ENCODE peak calls at places on chromosome 15, in eight cellular contexts. C, L, R, A, P, T, O and G are unnamed samples.

GRCh38 chr15:35728176-35728938 is 182.4 kb upstream of the DPH6 start:
- DNase-seq in L (no peak), T (no peak), C (peak), O (no peak), P (no peak), A (no peak), R (no peak), G (no peak)

GRCh38 chr15:33089878-33090757 is 104.4 kb downstream of the FMN1 start:
- DNase-seq in A (no peak), R (no peak), L (no peak), T (no peak), P (no peak), C (no peak), O (no peak), G (peak)

GRCh38 chr15:67818464-67818863 is 6.8 kb upstream of the SKOR1 start:
- DNase-seq in O (no peak), C (no peak), T (peak), L (peak), A (peak), R (no peak), P (no peak), G (no peak)

GRCh38 chr15:69624816-69625215 is 172.2 kb downstream of the RPLP1 start:
- DNase-seq in L (no peak), C (no peak), P (no peak), T (no peak), A (no peak), R (no peak), O (no peak), G (no peak)

GRCh38 chr15:99928429-99928981 is 195.3 kb upstream of the LYSMD4 start:
- DNase-seq in C (peak), L (peak), T (peak), O (peak), P (peak), A (peak), R (peak), G (peak)

GRCh38 chr15:55186331-55186730 is 10.4 kb downstream of the RSL24D1 start:
- DNase-seq in R (no peak), C (no peak), O (no peak), T (no peak), P (no peak), L (no peak), A (no peak), G (no peak)

GRCh38 chr15:76584868-76585572 is 248.4 kb downstream of the ISL2 start:
- DNase-seq in L (no peak), C (no peak), O (no peak), T (no peak), P (no peak), A (no peak), R (no peak), G (no peak)

GRCh38 chr15:77021088-77021481 is 26.2 kb downstream of the PSTPIP1 start:
- DNase-seq in P (no peak), O (no peak), L (no peak), R (no peak), A (no peak), C (no peak), T (no peak), G (no peak)

GRCh38 chr15:55942332-55942731 is 51.1 kb downstream of the NEDD4 start:
- DNase-seq in A (no peak), L (no peak), R (no peak), C (no peak), P (no peak), T (no peak), O (no peak), G (no peak)

GRCh38 chr15:79849789-79850188 is 47.0 kb downstream of the MTHFS start:
- DNase-seq in C (peak), P (peak), T (no peak), A (no peak), R (no peak), O (peak), L (no peak), G (no peak)

GRCh38 chr15:35289029-35289617 is 204.0 kb upstream of the NANOGP8 start:
- DNase-seq in P (peak), A (no peak), R (no peak), O (no peak), T (no peak), L (no peak), C (peak), G (no peak)

GRCh38 chr15:40716165-40716564 is 21.2 kb downstream of the RAD51 start:
- DNase-seq in R (no peak), O (no peak), P (no peak), C (no peak), T (no peak), A (no peak), L (no peak), G (no peak)

GRCh38 chr15:57740048-57740447 is 33.5 kb downstream of the POLR2M start:
- DNase-seq in A (no peak), C (no peak), P (peak), R (no peak), L (no peak), O (no peak), T (no peak), G (no peak)

GRCh38 chr15:64906402-64906801 is 5.3 kb upstream of the ANKDD1A start:
- DNase-seq in L (no peak), P (no peak), T (no peak), O (no peak), R (no peak), C (no peak), A (no peak), G (no peak)

GRCh38 chr15:40217166-40217785 is 21.6 kb upstream of the PAK6 start:
- DNase-seq in T (no peak), P (peak), L (no peak), A (no peak), R (no peak), C (peak), O (peak), G (peak)

GRCh38 chr15:44598892-44599291 is 61.9 kb downstream of the EIF3J start:
- DNase-seq in P (no peak), C (no peak), R (no peak), O (no peak), T (no peak), A (no peak), L (no peak), G (no peak)

GRCh38 chr15:57580428-57580827 is 11.3 kb upstream of the MYZAP start:
- DNase-seq in O (no peak), L (no peak), C (no peak), P (no peak), T (no peak), R (no peak), A (no peak), G (no peak)

GRCh38 chr15:55481842-55482241 is 26.2 kb downstream of the DNAAF4 start:
- DNase-seq in A (no peak), C (no peak), R (no peak), O (no peak), P (no peak), L (no peak), T (no peak), G (no peak)

GRCh38 chr15:74156018-74156417 is 17.5 kb upstream of the ISLR start:
- DNase-seq in A (no peak), L (no peak), O (no peak), T (no peak), P (no peak), R (no peak), C (no peak), G (no peak)

GRCh38 chr15:47411733-47412530 is 305.4 kb upstream of the SEMA6D start:
- DNase-seq in O (no peak), C (peak), L (no peak), P (no peak), T (no peak), R (no peak), A (no peak), G (no peak)

GRCh38 chr15:83869329-83869728 is 215.4 kb downstream of the ADAMTSL3 start:
- DNase-seq in P (no peak), O (no peak), A (no peak), R (no peak), L (no peak), C (no peak), T (no peak), G (no peak)

GRCh38 chr15:85097250-85097649 is 115.6 kb downstream of the PDE8A start:
- DNase-seq in O (no peak), R (no peak), P (no peak), T (no peak), C (no peak), L (no peak), A (no peak), G (no peak)

GRCh38 chr15:43383070-43383469 is 12.2 kb downstream of the TUBGCP4 start:
- DNase-seq in C (no peak), T (no peak), O (no peak), A (no peak), L (no peak), R (no peak), P (no peak), G (no peak)

GRCh38 chr15:99443768-99444446 is 121.9 kb upstream of the MEF2A start:
- DNase-seq in R (no peak), L (no peak), A (no peak), C (peak), O (peak), T (peak), P (no peak), G (no peak)

GRCh38 chr15:31302029-31302657 is 24.5 kb upstream of the KLF13 start:
- DNase-seq in O (no peak), T (peak), C (peak), A (no peak), L (peak), P (no peak), R (no peak), G (no peak)

GRCh38 chr15:64630403-64631107 is 144.8 kb downstream of the RBPMS2 start:
- DNase-seq in P (peak), O (no peak), A (no peak), L (no peak), T (no peak), C (no peak), R (no peak), G (no peak)

GRCh38 chr15:92050220-92050898 is 196.9 kb downstream of the SLCO3A1 start:
- DNase-seq in A (no peak), C (no peak), T (no peak), L (no peak), P (no peak), O (no peak), R (no peak), G (no peak)

GRCh38 chr15:45129651-45130129 is at the start of the genes DUOX1 and DUOXA1:
- DNase-seq in R (no peak), C (no peak), T (no peak), L (no peak), O (peak), P (peak), A (no peak), G (peak)

GRCh38 chr15:56767315-56767714 is 34.0 kb upstream of the ZNF280D start:
- DNase-seq in R (no peak), T (no peak), P (no peak), A (no peak), L (no peak), O (no peak), C (no peak), G (no peak)

GRCh38 chr15:67501177-67501835 is 19.6 kb upstream of the C15orf61 start:
- DNase-seq in L (no peak), T (no peak), A (no peak), C (peak), O (no peak), P (peak), R (no peak), G (no peak)

GRCh38 chr15:41429003-41429890 is 12.4 kb downstream of the RTF1 start:
- DNase-seq in T (peak), R (peak), C (no peak), A (no peak), L (no peak), P (no peak), O (no peak), G (peak)

GRCh38 chr15:90686435-90687218 is 30.5 kb upstream of the BLM start:
- DNase-seq in O (no peak), P (no peak), T (no peak), L (no peak), R (no peak), C (no peak), A (no peak), G (no peak)

GRCh38 chr15:28989239-28989830 is 103.6 kb downstream of the APBA2 start:
- DNase-seq in L (no peak), A (no peak), O (no peak), P (peak), R (no peak), T (no peak), C (peak), G (no peak)

GRCh38 chr15:90895571-90896117 is 7.5 kb upstream of the MAN2A2 start:
- DNase-seq in T (no peak), O (no peak), R (no peak), C (peak), A (no peak), P (peak), L (no peak), G (no peak)

GRCh38 chr15:29822685-29823459 is 604 bp upstream of the TJP1 start:
- DNase-seq in O (peak), T (peak), C (no peak), A (peak), L (peak), P (peak), R (no peak), G (peak)

GRCh38 chr15:58472821-58473581 is 41.2 kb downstream of the LIPC start:
- DNase-seq in T (no peak), A (no peak), C (no peak), R (no peak), L (no peak), P (no peak), O (no peak), G (no peak)

GRCh38 chr15:90889313-90889730 is 5.0 kb downstream of the FES start:
- DNase-seq in O (no peak), L (no peak), R (no peak), A (no peak), T (peak), P (no peak), C (no peak), G (no peak)

GRCh38 chr15:99492275-99492674 is 73.5 kb upstream of the MEF2A start:
- DNase-seq in P (no peak), R (no peak), O (no peak), L (no peak), T (no peak), C (no peak), A (no peak), G (no peak)

GRCh38 chr15:41559489-41560177 is 621 bp downstream of the TYRO3 start:
- DNase-seq in A (no peak), C (peak), P (no peak), R (no peak), T (no peak), O (no peak), L (no peak), G (no peak)

GRCh38 chr15:101250331-101250730 is 1.5 kb downstream of the CHSY1 start:
- DNase-seq in C (no peak), R (no peak), P (no peak), L (no peak), A (no peak), O (no peak), T (no peak), G (no peak)
- TF ChIP-seq POLR2AphosphoS5 in C (no peak), R (no peak), P (no peak), L (no peak), A (no peak), O (no peak), T (no peak), G (no peak)

GRCh38 chr15:61228025-61228901 is 839 bp downstream of the RORA start:
- DNase-seq in O (no peak), P (peak), R (no peak), L (no peak), C (peak), T (peak), A (peak), G (no peak)
- TF ChIP-seq POLR2AphosphoS5 in O (no peak), P (no peak), R (no peak), L (no peak), C (no peak), T (no peak), A (no peak), G (no peak)

DNA sequence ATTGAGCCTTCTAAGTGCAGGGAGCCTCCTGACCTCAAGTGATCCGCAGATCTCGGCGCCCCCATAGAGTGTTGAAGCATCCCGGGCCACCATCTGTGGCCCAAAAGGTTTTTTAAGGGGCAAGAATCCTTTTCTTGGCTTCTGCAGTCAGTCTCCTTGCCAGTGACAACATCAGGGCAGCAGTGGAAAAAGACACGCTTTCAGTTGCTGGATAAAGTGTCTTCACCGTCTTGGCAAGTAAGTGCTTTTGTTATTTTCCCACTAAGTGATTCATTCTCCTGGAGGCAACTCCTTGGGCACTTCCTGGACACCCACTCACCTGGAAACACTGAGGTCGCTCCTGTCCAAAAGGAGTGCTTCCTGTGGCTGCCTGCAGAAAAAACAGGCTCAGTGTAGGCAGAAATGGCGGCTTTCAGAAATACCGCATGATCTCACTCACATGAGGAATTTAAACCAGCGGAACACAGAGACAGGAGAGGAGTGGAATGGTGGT is 71.7 kb upstream of the ABHD2 start:
- DNase-seq in T (no peak), C (no peak), P (no peak), R (no peak), A (no peak), O (no peak), L (no peak), G (no peak)
- TF ChIP-seq POLR2AphosphoS5 in T (no peak), C (no peak), P (no peak), R (no peak), A (no peak), O (no peak), L (peak), G (no peak)

DNA sequence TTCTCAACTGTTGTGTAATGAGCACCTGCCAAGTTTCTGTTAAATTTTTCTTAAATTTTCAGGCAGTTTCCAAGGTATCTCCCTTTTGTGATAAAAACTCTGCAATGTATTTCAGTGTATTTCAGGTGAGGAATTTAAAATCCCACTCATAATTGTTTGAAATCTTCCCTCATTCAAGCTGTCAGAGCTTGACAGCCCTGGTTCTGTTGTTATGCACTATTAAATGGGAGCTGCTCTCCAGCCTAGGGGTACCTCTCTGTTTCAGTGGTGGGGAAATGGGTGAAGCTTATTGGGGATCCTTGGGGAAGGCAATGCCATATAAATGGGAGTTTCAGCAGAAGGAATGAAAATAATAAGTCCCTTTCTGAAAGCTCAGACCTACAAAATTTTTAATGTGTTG is 178.0 kb upstream of the TMCO5A start:
- DNase-seq in R (no peak), A (no peak), O (no peak), L (no peak), T (no peak), P (no peak), C (no peak), G (no peak)
- TF ChIP-seq POLR2AphosphoS5 in R (no peak), A (no peak), O (no peak), L (no peak), T (no peak), P (no peak), C (no peak), G (no peak)

GRCh38 chr15:52797625-52798501 is 7.7 kb upstream of the ONECUT1 start:
- DNase-seq in R (no peak), L (no peak), C (no peak), A (peak), O (no peak), T (no peak), P (peak), G (no peak)
- TF ChIP-seq POLR2AphosphoS5 in R (no peak), L (no peak), C (no peak), A (no peak), O (no peak), T (no peak), P (peak), G (no peak)